ENCODE peak calls at places on chromosomes 5 and 9, in five cellular contexts. One of them, this sample, is unnamed.

GRCh38 chr9:101566904-101567724 is 27.7 kb downstream of the PPP3R2 start:
- DNase-seq in choroid plexus epithelial cell: peak; percentile 81
- DNase-seq in NT2/D1: no peak
- DNase-seq in frontal cortex: no peak
- DNase-seq in erythroblast: peak; percentile 74
- DNase-seq in this sample: no peak

GRCh38 chr5:7794301-7794700 is 56.6 kb downstream of the CFAP90 start:
- DNase-seq in NT2/D1: no peak
- DNase-seq in choroid plexus epithelial cell: no peak
- DNase-seq in erythroblast: no peak
- DNase-seq in frontal cortex: no peak
- DNase-seq in this sample: no peak

GRCh38 chr9:22041792-22042191 is 32.7 kb upstream of the CDKN2B start:
- DNase-seq in NT2/D1: no peak
- DNase-seq in choroid plexus epithelial cell: peak; percentile 48
- DNase-seq in frontal cortex: no peak
- DNase-seq in erythroblast: no peak
- DNase-seq in this sample: no peak

GRCh38 chr9:12956805-12957204 is 182.0 kb downstream of the LURAP1L start:
- DNase-seq in frontal cortex: no peak
- DNase-seq in NT2/D1: no peak
- DNase-seq in choroid plexus epithelial cell: peak; percentile 46
- DNase-seq in erythroblast: no peak
- DNase-seq in this sample: no peak

GRCh38 chr9:134851015-134851414 is 29.6 kb upstream of the FCN2 start:
- DNase-seq in frontal cortex: no peak
- DNase-seq in NT2/D1: no peak
- DNase-seq in erythroblast: no peak
- DNase-seq in choroid plexus epithelial cell: no peak
- DNase-seq in this sample: no peak

GRCh38 chr9:114034663-114035062 is 43.4 kb downstream of the AMBP start:
- DNase-seq in NT2/D1: no peak
- DNase-seq in erythroblast: no peak
- DNase-seq in choroid plexus epithelial cell: no peak
- DNase-seq in frontal cortex: no peak
- DNase-seq in this sample: no peak

GRCh38 chr5:27682600-27682999 is 644.2 kb upstream of the CDH9 start:
- DNase-seq in NT2/D1: peak; percentile 11
- DNase-seq in erythroblast: no peak
- DNase-seq in choroid plexus epithelial cell: peak; percentile 61
- DNase-seq in frontal cortex: no peak
- DNase-seq in this sample: peak; percentile 74

GRCh38 chr5:153658606-153659005 is 168.1 kb downstream of the GRIA1 start:
- DNase-seq in frontal cortex: no peak
- DNase-seq in erythroblast: no peak
- DNase-seq in NT2/D1: peak; percentile 33
- DNase-seq in choroid plexus epithelial cell: peak; percentile 45
- DNase-seq in this sample: no peak

GRCh38 chr5:77143998-77144836 is 57.1 kb upstream of the ZBED3 start:
- DNase-seq in NT2/D1: peak; percentile 57
- DNase-seq in erythroblast: peak; percentile 76
- DNase-seq in choroid plexus epithelial cell: peak; percentile 92
- DNase-seq in frontal cortex: peak; percentile 19
- DNase-seq in this sample: no peak

GRCh38 chr5:77170-77501 is 14.8 kb upstream of the PLEKHG4B start:
- DNase-seq in NT2/D1: no peak
- DNase-seq in choroid plexus epithelial cell: no peak
- DNase-seq in frontal cortex: no peak
- DNase-seq in erythroblast: no peak
- DNase-seq in this sample: no peak

GRCh38 chr5:168177831-168178450 is 113.5 kb upstream of the WWC1 start:
- DNase-seq in NT2/D1: no peak
- DNase-seq in erythroblast: no peak
- DNase-seq in frontal cortex: no peak
- DNase-seq in choroid plexus epithelial cell: no peak
- DNase-seq in this sample: peak; percentile 64

GRCh38 chr9:3968891-3969290 is 331.0 kb downstream of the GLIS3 start:
- DNase-seq in choroid plexus epithelial cell: no peak
- DNase-seq in erythroblast: no peak
- DNase-seq in NT2/D1: no peak
- DNase-seq in frontal cortex: no peak
- DNase-seq in this sample: no peak

GRCh38 chr9:133734600-133735414 is 3.3 kb downstream of the SARDH start:
- DNase-seq in choroid plexus epithelial cell: no peak
- DNase-seq in erythroblast: no peak
- DNase-seq in NT2/D1: peak; percentile 68
- DNase-seq in frontal cortex: no peak
- DNase-seq in this sample: no peak

GRCh38 chr9:116157436-116158138 is 4.0 kb downstream of the PAPPA start:
- DNase-seq in erythroblast: peak; percentile 73
- DNase-seq in choroid plexus epithelial cell: peak; percentile 73
- DNase-seq in NT2/D1: peak; percentile 63
- DNase-seq in frontal cortex: no peak
- DNase-seq in this sample: no peak

GRCh38 chr9:77521091-77521490 is 127.0 kb downstream of the GNA14 start:
- DNase-seq in erythroblast: no peak
- DNase-seq in NT2/D1: no peak
- DNase-seq in frontal cortex: no peak
- DNase-seq in choroid plexus epithelial cell: no peak
- DNase-seq in this sample: no peak

GRCh38 chr9:30622551-30622950 is 1761.9 kb upstream of the ACO1 start:
- DNase-seq in NT2/D1: no peak
- DNase-seq in erythroblast: no peak
- DNase-seq in frontal cortex: no peak
- DNase-seq in choroid plexus epithelial cell: no peak
- DNase-seq in this sample: no peak

GRCh38 chr5:158050401-158050800 is 191.5 kb upstream of the CLINT1 start:
- DNase-seq in frontal cortex: no peak
- DNase-seq in erythroblast: no peak
- DNase-seq in choroid plexus epithelial cell: peak; percentile 5
- DNase-seq in NT2/D1: no peak
- DNase-seq in this sample: no peak

GRCh38 chr5:15234366-15234765 is 265.6 kb upstream of the FBXL7 start:
- DNase-seq in NT2/D1: no peak
- DNase-seq in frontal cortex: no peak
- DNase-seq in choroid plexus epithelial cell: peak; percentile 88
- DNase-seq in erythroblast: no peak
- DNase-seq in this sample: no peak

GRCh38 chr9:72539824-72540347 is 18.5 kb downstream of the TMC1 start:
- DNase-seq in choroid plexus epithelial cell: no peak
- DNase-seq in erythroblast: peak; percentile 50
- DNase-seq in NT2/D1: no peak
- DNase-seq in frontal cortex: no peak
- DNase-seq in this sample: peak; percentile 7

GRCh38 chr9:83583151-83584014 is 39.6 kb upstream of the IDNK start:
- DNase-seq in frontal cortex: no peak
- DNase-seq in erythroblast: peak; percentile 61
- DNase-seq in choroid plexus epithelial cell: peak; percentile 87
- DNase-seq in NT2/D1: peak; percentile 83
- DNase-seq in this sample: peak; percentile 35

GRCh38 chr5:174972291-174972690 is 247.9 kb downstream of the MSX2 start:
- DNase-seq in erythroblast: no peak
- DNase-seq in choroid plexus epithelial cell: no peak
- DNase-seq in NT2/D1: no peak
- DNase-seq in frontal cortex: no peak
- DNase-seq in this sample: no peak

GRCh38 chr9:72600671-72601070 is 79.3 kb downstream of the TMC1 start:
- DNase-seq in erythroblast: no peak
- DNase-seq in frontal cortex: no peak
- DNase-seq in NT2/D1: no peak
- DNase-seq in choroid plexus epithelial cell: peak; percentile 61
- DNase-seq in this sample: no peak

GRCh38 chr9:35526087-35526801 is 36.3 kb downstream of the RUSC2 start:
- DNase-seq in frontal cortex: no peak
- DNase-seq in choroid plexus epithelial cell: peak; percentile 59
- DNase-seq in erythroblast: no peak
- DNase-seq in NT2/D1: no peak
- DNase-seq in this sample: no peak

GRCh38 chr9:103266064-103266463 is 270.9 kb downstream of the CYLC2 start:
- DNase-seq in NT2/D1: no peak
- DNase-seq in frontal cortex: no peak
- DNase-seq in choroid plexus epithelial cell: no peak
- DNase-seq in erythroblast: no peak
- DNase-seq in this sample: no peak

GRCh38 chr5:136123236-136123768 is 9.3 kb upstream of the SMAD5 start:
- DNase-seq in choroid plexus epithelial cell: no peak
- DNase-seq in erythroblast: no peak
- DNase-seq in NT2/D1: no peak
- DNase-seq in frontal cortex: no peak
- DNase-seq in this sample: no peak

GRCh38 chr5:159782197-159782994 is 133.9 kb upstream of the ADRA1B start:
- DNase-seq in frontal cortex: no peak
- DNase-seq in NT2/D1: no peak
- DNase-seq in choroid plexus epithelial cell: no peak
- DNase-seq in erythroblast: no peak
- DNase-seq in this sample: no peak

This sample was measured in NCI-H524.